ENCODE peak calls at places on chromosomes 5 and 9, in five cellular contexts. E, G, O, F and P are unnamed samples.

GRCh38 chr5:179227578-179228311 is 117.5 kb downstream of the ADAMTS2 start:
- DNase-seq in F (no peak), G (peak), O (no peak), E (no peak), P (no peak)

GRCh38 chr9:83138422-83139135 is 75.6 kb upstream of the RASEF start:
- DNase-seq in F (no peak), G (no peak), O (no peak), E (no peak), P (no peak)

GRCh38 chr5:154157483-154158378 is 32.8 kb upstream of the GALNT10 start:
- DNase-seq in F (no peak), O (no peak), E (no peak), G (no peak), P (peak)

GRCh38 chr9:23538060-23538387 is 288.0 kb downstream of the ELAVL2 start:
- DNase-seq in G (no peak), F (no peak), E (no peak), O (no peak), P (no peak)

GRCh38 chr5:59275537-59276276 is 617.8 kb downstream of the PDE4D start:
- DNase-seq in F (peak), E (peak), O (no peak), G (peak), P (peak)

GRCh38 chr5:72556351-72557146 is 49.3 kb upstream of the ZNF366 start:
- DNase-seq in O (peak), F (peak), E (peak), G (peak), P (peak)

GRCh38 chr5:163260471-163260870 is 176.9 kb upstream of the CCNG1 start:
- DNase-seq in F (no peak), G (no peak), O (no peak), E (no peak), P (no peak)

GRCh38 chr9:123929177-123929869 is 603 bp downstream of the DENND1A start:
- DNase-seq in F (no peak), E (peak), G (no peak), O (no peak), P (no peak)

GRCh38 chr5:154610321-154611154 is 132.5 kb upstream of the HAND1 start:
- DNase-seq in F (peak), O (peak), E (peak), G (peak), P (peak)

GRCh38 chr5:147561435-147561834 is 51.6 kb upstream of the DPYSL3 start:
- DNase-seq in O (no peak), G (no peak), F (no peak), E (no peak), P (no peak)

GRCh38 chr5:147560982-147561381 is 51.1 kb upstream of the DPYSL3 start:
- DNase-seq in G (no peak), F (no peak), O (no peak), E (no peak), P (no peak)

GRCh38 chr5:147558131-147558730 is 48.4 kb upstream of the DPYSL3 start:
- DNase-seq in F (no peak), O (no peak), G (no peak), E (no peak), P (no peak)

GRCh38 chr5:147558826-147559225 is 49.0 kb upstream of the DPYSL3 start:
- DNase-seq in G (peak), E (peak), O (no peak), F (no peak), P (peak)

DNA sequence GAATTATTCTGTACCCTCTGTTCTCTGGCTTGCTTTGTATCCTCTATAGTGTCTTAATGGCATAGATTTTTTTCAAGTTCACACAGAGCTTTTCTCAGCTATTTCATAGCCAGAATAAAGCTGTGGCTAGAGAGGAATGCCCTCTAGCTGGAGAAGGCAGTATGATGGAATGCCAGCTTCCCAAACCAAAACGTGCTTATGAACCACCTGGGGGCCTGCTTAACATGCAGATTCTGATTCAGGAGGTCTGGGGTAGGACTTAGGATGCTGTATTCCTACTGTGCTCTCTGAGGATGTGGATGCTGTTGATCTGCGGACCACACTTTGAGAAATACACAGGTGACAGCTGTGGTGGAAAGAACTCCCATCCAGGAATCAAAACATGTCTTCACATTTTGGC is 49.9 kb upstream of the DPYSL3 start:
- DNase-seq in F (no peak), O (no peak), G (no peak), E (no peak), P (no peak)
- TF ChIP-seq POLR2A in F (no peak), O (no peak), G (no peak), E (no peak), P (no peak)

GRCh38 chr5:399296-400281 is 43.4 kb upstream of the EXOC3 start:
- DNase-seq in F (peak), O (peak), E (peak), G (peak), P (peak)
- TF ChIP-seq POLR2A in F (no peak), O (no peak), E (no peak), G (no peak), P (no peak)

DNA sequence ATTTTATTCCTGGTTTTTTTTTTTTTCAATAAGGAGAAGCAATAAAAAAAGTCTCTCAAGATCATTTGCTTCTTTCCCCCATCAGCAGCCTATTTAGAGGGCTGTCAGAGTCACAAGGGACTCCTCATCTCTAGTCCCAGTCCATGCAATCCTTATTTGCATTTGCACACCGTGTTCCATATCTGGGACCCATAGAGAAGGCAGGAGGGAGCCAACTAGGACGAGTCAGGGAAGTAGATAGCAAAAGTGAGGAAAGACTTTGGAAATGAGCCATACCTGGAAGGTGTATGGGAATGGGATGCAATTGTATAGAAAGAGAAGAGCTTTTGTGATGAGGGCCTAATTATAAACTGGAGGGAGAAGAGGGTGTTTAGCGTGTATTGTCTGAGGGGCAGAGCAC is 160.0 kb downstream of the PIK3R1 start:
- DNase-seq in O (no peak), G (no peak), E (no peak), F (no peak), P (no peak)
- TF ChIP-seq POLR2A in O (no peak), G (no peak), E (no peak), F (no peak), P (no peak)

DNA sequence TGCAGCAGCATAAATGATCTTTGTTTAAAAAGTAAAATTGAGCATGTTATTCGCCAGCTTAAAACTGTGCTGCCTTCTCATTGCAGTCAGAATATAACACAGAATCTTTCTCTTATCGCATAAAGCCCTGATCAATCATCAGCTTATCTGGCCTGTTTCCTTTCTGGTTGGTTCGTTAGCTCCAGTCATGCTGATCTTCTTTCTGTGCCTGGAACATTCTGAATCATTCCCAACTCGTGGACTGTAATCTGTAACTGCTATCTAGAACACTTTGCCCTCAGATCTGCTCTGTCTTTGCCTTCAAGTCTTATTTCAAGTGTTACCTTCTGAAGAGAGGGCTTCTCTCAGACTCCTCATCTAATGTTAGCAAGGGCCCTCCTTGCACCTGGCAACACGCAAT is 11.9 kb upstream of the FER start:
- DNase-seq in G (no peak), F (no peak), O (no peak), E (no peak), P (no peak)
- TF ChIP-seq POLR2A in G (no peak), F (no peak), O (no peak), E (no peak), P (no peak)

DNA sequence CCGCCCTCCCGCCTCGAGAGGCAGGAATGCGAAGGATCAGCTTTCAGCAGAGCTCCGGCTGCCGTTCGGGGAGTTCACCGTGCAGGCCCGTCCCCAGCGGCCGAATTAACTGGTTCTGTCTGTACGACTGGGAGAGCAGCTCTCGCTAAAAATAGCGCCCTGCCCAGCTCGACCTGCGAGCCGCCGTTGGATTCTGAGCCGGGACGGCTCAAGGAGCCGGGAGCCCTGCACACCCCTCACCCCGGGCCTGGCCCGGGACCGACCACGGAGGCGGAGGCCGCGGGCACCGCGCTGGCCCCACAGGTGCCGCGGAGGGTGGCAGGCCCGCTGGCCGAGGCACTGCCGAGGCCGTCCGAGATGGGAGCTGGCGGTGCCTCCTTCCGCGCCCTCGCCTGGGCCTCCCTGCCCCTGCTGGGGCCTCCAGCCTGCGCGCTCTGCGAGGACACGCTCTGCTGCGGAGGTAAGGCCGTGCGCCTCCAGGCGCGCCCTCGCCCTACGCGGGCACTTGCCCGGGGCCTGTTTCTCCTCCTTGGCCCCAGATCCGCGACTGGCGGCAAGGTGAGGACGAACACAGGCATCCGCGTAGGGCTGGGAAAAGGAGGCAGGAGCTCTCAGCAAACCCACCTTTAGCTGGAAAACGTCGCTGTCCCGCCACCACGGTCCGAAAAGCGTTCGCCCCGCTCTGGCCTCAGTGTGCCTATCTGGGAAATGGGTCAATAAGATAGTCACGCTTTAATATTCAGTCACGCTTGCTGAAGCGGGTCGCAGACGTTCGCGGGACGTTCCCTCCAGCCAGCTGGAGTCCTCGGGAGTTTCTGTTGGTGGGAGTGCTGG is 53.0 kb upstream of the DAB2IP start:
- DNase-seq in E (peak), O (peak), G (peak), F (peak), P (peak)
- TF ChIP-seq POLR2A in E (no peak), O (no peak), G (no peak), F (no peak), P (no peak)